ENCODE peak calls at places on chromosomes 2 and 18, in eight cellular contexts. K is NCI-H774; Q is AG09309; Y is stimulated activated naive CD8-positive, alpha-beta T cell treated with anti-CD3 and anti-CD28 coated beads, Interleukin-15, amount 100 ng/mL, for 72 hours; D is AG08395; R is central memory CD4-positive, alpha-beta T cell; L is GM20000; U is NCI-H1417. Z is an unnamed sample.

GRCh38 chr2:231425811-231426703 is 30.5 kb downstream of the B3GNT7 start:
- DNase-seq in U (no peak), K (no peak), D (no peak), Q (no peak), L (no peak), R (peak), Y (no peak), Z (no peak)

GRCh38 chr2:31923662-31924061 is 87.1 kb downstream of the MEMO1 start:
- DNase-seq in U (no peak), L (no peak), R (no peak), K (no peak), Q (no peak), D (no peak), Y (no peak), Z (no peak)

GRCh38 chr18:10205136-10205535 is 249.3 kb upstream of the APCDD1 start:
- DNase-seq in K (no peak), U (no peak), L (no peak), Y (no peak), R (no peak), D (peak), Q (no peak), Z (no peak)

GRCh38 chr2:197851451-197851850 is 47.1 kb downstream of the PLCL1 start:
- DNase-seq in U (no peak), K (no peak), L (peak), Q (no peak), Y (no peak), D (no peak), R (no peak), Z (no peak)

GRCh38 chr2:190409616-190410015 is 1.5 kb downstream of the MFSD6 start:
- DNase-seq in U (no peak), R (no peak), L (no peak), K (no peak), Y (no peak), Q (no peak), D (no peak), Z (no peak)

GRCh38 chr18:10453885-10454772 is at the start of gene APCDD1:
- DNase-seq in Q (no peak), L (no peak), U (peak), Y (no peak), K (peak), R (no peak), D (peak), Z (no peak)

GRCh38 chr2:97936199-97936598 is 59.5 kb downstream of the TMEM131 start:
- DNase-seq in Y (no peak), L (no peak), D (no peak), U (peak), K (peak), R (no peak), Q (no peak), Z (no peak)

GRCh38 chr2:171957061-171957460 is 34.8 kb downstream of the HAT1 start:
- DNase-seq in L (no peak), Q (peak), K (no peak), U (no peak), Y (no peak), R (no peak), D (no peak), Z (peak)

GRCh38 chr2:168392797-168393196 is 63.3 kb upstream of the CERS6 start:
- DNase-seq in L (no peak), U (no peak), R (no peak), D (no peak), Y (no peak), Q (no peak), K (no peak), Z (no peak)

GRCh38 chr2:96143848-96144480 is 1.3 kb downstream of the DUSP2 start:
- DNase-seq in Y (peak), R (peak), U (no peak), L (peak), K (no peak), Q (no peak), D (no peak), Z (no peak)

GRCh38 chr2:96856776-96857673 is 791 bp downstream of the ANKRD39 start:
- DNase-seq in Q (no peak), L (no peak), U (peak), K (no peak), D (no peak), R (peak), Y (peak), Z (no peak)

GRCh38 chr2:167844714-167845530 is 402.5 kb downstream of the STK39 start:
- DNase-seq in D (no peak), U (peak), Q (no peak), K (peak), R (no peak), L (no peak), Y (no peak), Z (no peak)

GRCh38 chr18:58205087-58205779 is 161.2 kb downstream of the NEDD4L start:
- DNase-seq in K (no peak), Q (peak), Y (no peak), R (no peak), L (no peak), D (peak), U (no peak), Z (no peak)

GRCh38 chr2:159129807-159130206 is 156.7 kb downstream of the WDSUB1 start:
- DNase-seq in Y (no peak), D (no peak), K (no peak), Q (no peak), L (no peak), R (no peak), U (peak), Z (no peak)

GRCh38 chr2:48749820-48750739 is 5.4 kb downstream of the LHCGR start:
- DNase-seq in K (no peak), Y (no peak), R (no peak), D (no peak), L (peak), Q (no peak), U (no peak), Z (no peak)

GRCh38 chr2:136310797-136311558 is 193.0 kb upstream of the CXCR4 start:
- DNase-seq in Y (peak), K (no peak), R (no peak), Q (no peak), U (no peak), D (no peak), L (no peak), Z (no peak)

GRCh38 chr2:44937688-44938240 is 3.7 kb upstream of the SIX3 start:
- DNase-seq in D (no peak), R (no peak), Y (peak), Q (no peak), K (peak), L (peak), U (no peak), Z (no peak)

GRCh38 chr2:241540391-241540765 is 18.2 kb upstream of the BOK start:
- DNase-seq in R (no peak), Q (no peak), K (no peak), D (peak), Y (no peak), L (peak), U (no peak), Z (no peak)

GRCh38 chr2:25894135-25894830 is 16.0 kb upstream of the ASXL2 start:
- DNase-seq in K (no peak), U (no peak), L (no peak), D (peak), Q (no peak), Y (no peak), R (no peak), Z (no peak)

GRCh38 chr2:33453905-33454479 is 22.5 kb upstream of the RASGRP3 start:
- DNase-seq in R (no peak), Y (no peak), L (no peak), Q (no peak), K (no peak), U (no peak), D (no peak), Z (no peak)

GRCh38 chr2:74447230-74447999 is 5.7 kb upstream of the RTKN start:
- DNase-seq in Y (no peak), Q (no peak), R (no peak), D (no peak), L (no peak), U (no peak), K (no peak), Z (no peak)

GRCh38 chr2:209431701-209432100 is 7.9 kb downstream of the MAP2 start:
- DNase-seq in K (no peak), Y (no peak), R (no peak), D (peak), L (no peak), Q (peak), U (no peak), Z (peak)

GRCh38 chr2:6362671-6363450 is 502.8 kb downstream of the CMPK2 start:
- DNase-seq in Y (no peak), Q (no peak), D (no peak), R (no peak), U (no peak), K (no peak), L (no peak), Z (no peak)

GRCh38 chr2:216426938-216427337 is 14.7 kb downstream of the SMARCAL1 start:
- DNase-seq in L (no peak), U (no peak), K (no peak), Q (no peak), R (no peak), Y (no peak), D (peak), Z (peak)

GRCh38 chr2:63581266-63581961 is 6.9 kb downstream of the WDPCP start:
- DNase-seq in R (no peak), Q (no peak), L (no peak), U (no peak), K (no peak), D (peak), Y (no peak), Z (peak)

GRCh38 chr18:49901862-49902340 is 88.6 kb upstream of the ACAA2 start:
- DNase-seq in L (no peak), R (no peak), D (no peak), Y (no peak), K (no peak), U (no peak), Q (no peak), Z (no peak)

GRCh38 chr18:77133920-77134496 is 1.4 kb upstream of the MBP start:
- DNase-seq in K (peak), D (peak), U (no peak), Y (peak), L (no peak), R (no peak), Q (no peak), Z (no peak)

GRCh38 chr18:5582849-5583667 is 39.3 kb upstream of the EPB41L3 start:
- DNase-seq in Y (no peak), L (no peak), D (no peak), Q (no peak), U (no peak), R (no peak), K (no peak), Z (no peak)